ENCODE peak calls at places on chromosomes 5 and 9, in four cellular contexts. One of them, this sample, is unnamed.

GRCh38 chr9:132412089-132412488 is 2.1 kb downstream of the CFAP77 start:
- DNase-seq in nucleus accumbens: no peak
- DNase-seq in endothelial cell: peak; percentile 64
- DNase-seq in ureter: no peak
- DNase-seq in this sample: no peak

GRCh38 chr5:9619331-9620092 is 10.6 kb downstream of the TAS2R1 start:
- DNase-seq in endothelial cell: no peak
- DNase-seq in ureter: no peak
- DNase-seq in nucleus accumbens: no peak
- DNase-seq in this sample: no peak

GRCh38 chr9:103731541-103731940 is 362.6 kb upstream of the SMC2 start:
- DNase-seq in ureter: no peak
- DNase-seq in endothelial cell: no peak
- DNase-seq in nucleus accumbens: no peak
- DNase-seq in this sample: no peak

GRCh38 chr5:57817001-57817453 is 334.4 kb upstream of the ACTBL2 start:
- DNase-seq in endothelial cell: no peak
- DNase-seq in ureter: no peak
- DNase-seq in nucleus accumbens: no peak
- DNase-seq in this sample: no peak

GRCh38 chr5:95440825-95441224 is 49.7 kb downstream of the FAM81B start:
- DNase-seq in nucleus accumbens: no peak
- DNase-seq in endothelial cell: no peak
- DNase-seq in ureter: no peak
- DNase-seq in this sample: no peak

GRCh38 chr5:145324101-145324500 is 511.0 kb downstream of the PRELID2 start:
- DNase-seq in endothelial cell: no peak
- DNase-seq in nucleus accumbens: no peak
- DNase-seq in ureter: no peak
- DNase-seq in this sample: no peak

GRCh38 chr5:164580155-164580554 is 1074.7 kb downstream of the MAT2B start:
- DNase-seq in endothelial cell: no peak
- DNase-seq in ureter: no peak
- DNase-seq in nucleus accumbens: no peak
- DNase-seq in this sample: no peak

GRCh38 chr5:57199866-57200265 is 26.0 kb downstream of the GPBP1 start:
- DNase-seq in endothelial cell: no peak
- DNase-seq in ureter: no peak
- DNase-seq in nucleus accumbens: no peak
- DNase-seq in this sample: no peak

GRCh38 chr5:181133610-181134231 is 2.8 kb upstream of the OR2V1 start:
- DNase-seq in endothelial cell: no peak
- DNase-seq in nucleus accumbens: no peak
- DNase-seq in ureter: no peak
- DNase-seq in this sample: no peak

GRCh38 chr5:91403404-91403803 is 20.3 kb upstream of the ARRDC3 start:
- DNase-seq in endothelial cell: no peak
- DNase-seq in nucleus accumbens: no peak
- DNase-seq in ureter: no peak
- DNase-seq in this sample: no peak

GRCh38 chr9:89525673-89526374 is 27.9 kb upstream of the SEMA4D start:
- DNase-seq in ureter: no peak
- DNase-seq in endothelial cell: no peak
- DNase-seq in nucleus accumbens: no peak
- DNase-seq in this sample: no peak

GRCh38 chr5:176857514-176858273 is 41.5 kb downstream of the HK3 start:
- DNase-seq in nucleus accumbens: no peak
- DNase-seq in ureter: no peak
- DNase-seq in endothelial cell: no peak
- DNase-seq in this sample: no peak

This sample was measured in NCI-H510A.